ENCODE peak calls at places on chromosomes 4 and X, in seven cellular contexts. H is body of pancreas, K is Peyer's patch, A is HepG2, Y is lower leg skin, L is esophagus squamous epithelium, X is IMR-90. M is an unnamed sample.
A peak's percentile ranks its signal among the peaks of the same experiment; 100 is the strongest.

GRCh38 chrX:68895339-68896250 is 66.8 kb downstream of the EFNB1 start:
- DNase-seq in H (peak; percentile 45), K (peak; percentile 73), A (peak; percentile 3), Y (no peak), L (no peak), X (peak; percentile 42), M (peak; percentile 16)

GRCh38 chrX:67607436-67607835 is 63.6 kb downstream of the AR start:
- DNase-seq in H (no peak), K (no peak), A (no peak), Y (no peak), L (no peak), X (peak; percentile 44), M (no peak)

GRCh38 chr4:148565801-148566200 is 123.6 kb upstream of the NR3C2 start:
- DNase-seq in H (peak; percentile 46), K (no peak), A (no peak), Y (no peak), L (no peak), X (no peak), M (no peak)

GRCh38 chr4:173990126-173990878 is 293.2 kb downstream of the FBXO8 start:
- DNase-seq in H (no peak), K (no peak), A (peak; percentile 15), Y (no peak), L (no peak), X (peak; percentile 46), M (no peak)

GRCh38 chrX:71989768-71990167 is 79.1 kb downstream of the NHSL2 start:
- DNase-seq in H (peak; percentile 25), K (no peak), A (no peak), Y (peak; percentile 86), L (no peak), X (peak; percentile 73), M (no peak)

GRCh38 chr4:101279377-101279871 is 67.9 kb downstream of the PPP3CA start:
- DNase-seq in H (peak; percentile 23), K (no peak), A (no peak), Y (no peak), L (no peak), X (peak; percentile 97), M (no peak)

GRCh38 chr4:143763587-143763986 is 63.1 kb upstream of the FREM3 start:
- DNase-seq in H (no peak), K (no peak), A (no peak), Y (no peak), L (no peak), X (no peak), M (no peak)

GRCh38 chr4:85756938-85757337 is 282.0 kb downstream of the ARHGAP24 start:
- DNase-seq in H (peak; percentile 48), K (no peak), A (no peak), Y (no peak), L (no peak), X (peak; percentile 62), M (no peak)

GRCh38 chr4:78002260-78002659 is 54.9 kb upstream of the FRAS1 start:
- DNase-seq in H (no peak), K (no peak), A (peak; percentile 63), Y (no peak), L (no peak), X (no peak), M (no peak)

GRCh38 chrX:32530802-32531403 is 680.4 kb downstream of the DMD start:
- DNase-seq in H (peak; percentile 30), K (no peak), A (peak; percentile 21), Y (no peak), L (no peak), X (peak; percentile 52), M (no peak)

GRCh38 chrX:5829469-5829868 is 399.2 kb downstream of the NLGN4X start:
- DNase-seq in H (no peak), K (no peak), A (no peak), Y (no peak), L (no peak), X (no peak), M (no peak)

GRCh38 chr4:134216436-134216835 is 14.8 kb upstream of the PABPC4L start:
- DNase-seq in H (no peak), K (no peak), A (no peak), Y (no peak), L (no peak), X (peak; percentile 20), M (no peak)

GRCh38 chr4:5554376-5554775 is 154.0 kb downstream of the EVC2 start:
- DNase-seq in H (no peak), K (no peak), A (no peak), Y (peak; percentile 3), L (no peak), X (no peak), M (no peak)

GRCh38 chrX:137565921-137566745 is at the start of gene ZIC3:
- DNase-seq in H (peak; percentile 75), K (no peak), A (no peak), Y (no peak), L (no peak), X (no peak), M (no peak)

GRCh38 chr4:164440196-164440595 is 313.7 kb upstream of the SMIM31 start:
- DNase-seq in H (no peak), K (no peak), A (no peak), Y (no peak), L (no peak), X (peak; percentile 21), M (no peak)

GRCh38 chr4:168549145-168549544 is 52.3 kb downstream of the PALLD start:
- DNase-seq in H (no peak), K (no peak), A (no peak), Y (no peak), L (no peak), X (no peak), M (no peak)

GRCh38 chr4:77849278-77849965 is 13.2 kb upstream of the MRPL1 start:
- DNase-seq in H (no peak), K (no peak), A (no peak), Y (no peak), L (no peak), X (no peak), M (no peak)

GRCh38 chrX:46036508-46036907 is 508.7 kb downstream of the ZNF674 start:
- DNase-seq in H (no peak), K (no peak), A (no peak), Y (no peak), L (no peak), X (no peak), M (no peak)

GRCh38 chrX:120316587-120317283 is 5.5 kb upstream of the TMEM255A start:
- DNase-seq in H (no peak), K (no peak), A (no peak), Y (no peak), L (no peak), X (peak; percentile 29), M (no peak)

GRCh38 chr4:125677665-125678307 is 363.0 kb downstream of the FAT4 start:
- DNase-seq in H (no peak), K (no peak), A (no peak), Y (no peak), L (no peak), X (no peak), M (no peak)

GRCh38 chrX:2614911-2615310 is 76.2 kb upstream of the CD99 start:
- DNase-seq in H (no peak), K (no peak), A (no peak), Y (no peak), L (no peak), X (peak; percentile 83), M (no peak)

GRCh38 chr4:152534541-152535231 is 1.2 kb downstream of the FBXW7 start:
- DNase-seq in H (peak; percentile 47), K (peak; percentile 72), A (no peak), Y (peak; percentile 89), L (no peak), X (no peak), M (no peak)

GRCh38 chrX:9466115-9466495 is 1.2 kb downstream of the TBL1X start:
- DNase-seq in H (peak; percentile 63), K (peak; percentile 47), A (no peak), Y (peak; percentile 92), L (peak; percentile 0), X (peak; percentile 21), M (no peak)
- TF ChIP-seq POLR2A in H (no peak), K (no peak), A (no peak), Y (no peak), L (no peak), X (no peak), M (no peak)

DNA sequence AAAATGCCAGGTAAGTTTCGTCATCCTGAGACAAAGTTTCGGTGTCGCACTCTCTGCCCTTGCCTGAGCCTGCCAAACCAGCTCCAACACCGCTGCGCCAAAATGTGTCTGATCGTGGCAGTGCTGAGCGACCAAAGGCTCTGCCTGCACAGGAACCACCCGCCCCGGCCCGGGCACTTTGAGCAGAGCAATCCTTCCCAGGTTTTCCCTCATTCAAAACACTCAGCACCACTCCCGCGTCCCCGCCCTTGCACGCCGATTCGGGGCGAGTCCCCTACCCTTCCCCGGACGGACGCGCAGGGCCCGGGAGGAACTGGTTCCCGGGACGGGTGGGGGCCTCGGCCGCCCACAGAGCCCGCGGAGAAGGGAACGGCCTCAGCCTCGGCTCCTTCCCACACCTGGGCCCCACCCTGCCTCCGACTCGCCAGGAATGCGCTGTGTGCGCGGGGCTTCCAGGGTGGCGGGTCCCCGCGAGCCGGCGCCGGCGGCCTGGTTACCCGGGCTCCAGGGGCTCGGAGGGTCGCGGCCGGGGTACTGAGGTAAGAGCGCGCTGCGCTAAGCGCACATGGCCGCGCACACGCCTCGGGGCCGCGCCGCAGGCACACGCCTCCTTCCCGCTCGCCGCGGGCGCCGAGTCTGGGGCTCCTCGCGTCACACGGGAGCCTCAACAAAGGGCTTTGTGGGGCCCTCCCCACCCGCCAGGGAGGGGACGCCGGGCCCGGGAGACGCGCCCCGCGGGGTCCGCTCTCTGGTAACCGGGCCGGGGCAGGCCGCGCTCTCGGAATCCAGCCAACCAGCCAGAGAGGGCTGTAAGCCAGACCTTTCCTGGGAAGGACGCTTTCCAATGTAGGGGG is at the start of gene C4orf36:
- DNase-seq in H (peak; percentile 90), K (peak; percentile 70), A (no peak), Y (peak; percentile 95), L (peak; percentile 6), X (peak; percentile 18), M (peak; percentile 37)
- TF ChIP-seq POLR2A in H (peak; percentile 87), K (no peak), A (no peak), Y (no peak), L (peak; percentile 39), X (no peak), M (no peak)

GRCh38 chr4:26322349-26322748 is 1.5 kb downstream of the RBPJ start:
- DNase-seq in H (no peak), K (no peak), A (no peak), Y (no peak), L (no peak), X (no peak), M (no peak)

GRCh38 chr4:26321326-26322276 is 787 bp downstream of the RBPJ start:
- DNase-seq in H (peak; percentile 30), K (peak; percentile 51), A (peak; percentile 5), Y (peak; percentile 88), L (no peak), X (peak; percentile 41), M (no peak)

GRCh38 chr4:26319467-26320158 is 1.2 kb upstream of the RBPJ start:
- DNase-seq in H (peak; percentile 100), K (peak; percentile 98), A (peak; percentile 98), Y (peak; percentile 99), L (peak; percentile 88), X (peak; percentile 100), M (peak; percentile 81)

GRCh38 chr4:26320159-26320452 is 708 bp upstream of the RBPJ start:
- DNase-seq in H (no peak), K (no peak), A (peak; percentile 23), Y (no peak), L (no peak), X (peak; percentile 28), M (no peak)

GRCh38 chr4:26320453-26321325 is at the start of gene RBPJ:
- DNase-seq in H (peak; percentile 93), K (peak; percentile 93), A (peak; percentile 93), Y (peak; percentile 98), L (peak; percentile 63), X (peak; percentile 99), M (peak; percentile 69)
- TF ChIP-seq POLR2A in H (peak; percentile 78), K (peak; percentile 80), A (peak; percentile 69), Y (no peak), L (peak; percentile 67), X (peak; percentile 88), M (peak; percentile 43)

GRCh38 chrX:154011376-154012335 is 8.0 kb downstream of the IRAK1 start:
- DNase-seq in H (no peak), K (no peak), A (no peak), Y (no peak), L (no peak), X (no peak), M (no peak)
- TF ChIP-seq POLR2A in H (no peak), K (no peak), A (no peak), Y (no peak), L (no peak), X (no peak), M (no peak)